ENCODE peak calls at places on chromosomes 2 and 18, in four cellular contexts. A, E, B and L are unnamed samples.

GRCh38 chr2:19810148-19810547 is 91.6 kb downstream of the TTC32 start:
- DNase-seq in A (no peak), E (no peak), B (no peak), L (no peak)

GRCh38 chr2:126543081-126543480 is 112.9 kb upstream of the GYPC start:
- DNase-seq in A (no peak), E (peak), B (no peak), L (no peak)

GRCh38 chr2:231200805-231201474 is 2.5 kb downstream of the ARMC9 start:
- DNase-seq in A (no peak), E (peak), B (no peak), L (no peak)

GRCh38 chr18:79690586-79691482 is 11.2 kb downstream of the CTDP1 start:
- DNase-seq in A (no peak), E (no peak), B (no peak), L (no peak)

GRCh38 chr2:9002637-9003365 is 683 bp downstream of the MBOAT2 start:
- DNase-seq in A (no peak), E (peak), B (no peak), L (no peak)

GRCh38 chr2:126385441-126385840 is 270.5 kb upstream of the GYPC start:
- DNase-seq in A (no peak), E (no peak), B (no peak), L (no peak)

GRCh38 chr2:67215214-67215613 is 181.9 kb upstream of the ETAA1 start:
- DNase-seq in A (peak), E (peak), B (peak), L (no peak)

GRCh38 chr2:30249354-30249753 is 18.0 kb downstream of the LBH start:
- DNase-seq in A (no peak), E (no peak), B (no peak), L (no peak)

GRCh38 chr2:238241970-238242369 is 2.1 kb upstream of the HES6 start:
- DNase-seq in A (no peak), E (no peak), B (no peak), L (no peak)

GRCh38 chr2:69166465-69166811 is 153.5 kb downstream of the ANTXR1 start:
- DNase-seq in A (no peak), E (no peak), B (no peak), L (no peak)

GRCh38 chr2:177783835-177784448 is 288.6 kb downstream of the PDE11A start:
- DNase-seq in A (no peak), E (no peak), B (no peak), L (no peak)

GRCh38 chr2:109715302-109715937 is 78.7 kb upstream of the RGPD5 start:
- DNase-seq in A (no peak), E (no peak), B (peak), L (no peak)

GRCh38 chr2:170235860-170236638 is 58.1 kb downstream of the MYO3B start:
- DNase-seq in A (no peak), E (peak), B (peak), L (peak)

GRCh38 chr2:72796766-72797165 is 29.1 kb downstream of the EXOC6B start:
- DNase-seq in A (no peak), E (no peak), B (no peak), L (no peak)

GRCh38 chr2:8976419-8976818 is 27.1 kb downstream of the MBOAT2 start:
- DNase-seq in A (no peak), E (peak), B (no peak), L (no peak)

GRCh38 chr2:26532301-26533250 is 54.7 kb upstream of the OTOF start:
- DNase-seq in A (no peak), E (no peak), B (no peak), L (no peak)

GRCh38 chr2:173574713-173575112 is 220.0 kb downstream of the CDCA7 start:
- DNase-seq in A (no peak), E (no peak), B (no peak), L (no peak)

GRCh38 chr2:32862269-32863055 is 84.3 kb upstream of the LTBP1 start:
- DNase-seq in A (no peak), E (no peak), B (no peak), L (no peak)

GRCh38 chr18:32920796-32921787 is 148.3 kb upstream of the KLHL14 start:
- DNase-seq in A (no peak), E (no peak), B (peak), L (no peak)

GRCh38 chr2:225270861-225271260 is 128.6 kb upstream of the NYAP2 start:
- DNase-seq in A (no peak), E (peak), B (no peak), L (peak)

GRCh38 chr2:170377469-170378207 is 199.7 kb downstream of the MYO3B start:
- DNase-seq in A (no peak), E (no peak), B (no peak), L (no peak)

GRCh38 chr2:169095631-169096105 is 26.3 kb downstream of the DHRS9 start:
- DNase-seq in A (no peak), E (peak), B (no peak), L (no peak)

GRCh38 chr18:46196627-46197243 is 92.5 kb downstream of the HAUS1 start:
- DNase-seq in A (no peak), E (no peak), B (no peak), L (no peak)

GRCh38 chr2:85867556-85868292 is 21.1 kb downstream of the ST3GAL5 start:
- DNase-seq in A (no peak), E (peak), B (no peak), L (no peak)

GRCh38 chr2:45214550-45214949 is 205.3 kb upstream of the SIX2 start:
- DNase-seq in A (no peak), E (no peak), B (no peak), L (no peak)

GRCh38 chr18:68841301-68841700 is 43.4 kb downstream of the CCDC102B start:
- DNase-seq in A (no peak), E (no peak), B (no peak), L (no peak)

GRCh38 chr2:166375205-166375735 is 474 bp downstream of the SCN9A start:
- DNase-seq in A (no peak), E (no peak), B (peak), L (no peak)

GRCh38 chr18:32156855-32157254 is 33.0 kb upstream of the MEP1B start:
- DNase-seq in A (no peak), E (no peak), B (no peak), L (no peak)

GRCh38 chr18:48629730-48630324 is 91.0 kb downstream of the CTIF start:
- DNase-seq in A (no peak), E (no peak), B (peak), L (no peak)

GRCh38 chr2:115484983-115485382 is 1042.5 kb downstream of the DPP10 start:
- DNase-seq in A (no peak), E (no peak), B (no peak), L (no peak)

GRCh38 chr18:23158884-23159820 is 23.9 kb downstream of the CABLES1 start:
- DNase-seq in A (no peak), E (no peak), B (no peak), L (no peak)

GRCh38 chr2:36371070-36371962 is 15.7 kb downstream of the CRIM1 start:
- DNase-seq in A (no peak), E (no peak), B (peak), L (no peak)

GRCh38 chr2:132403176-132403575 is 13.4 kb upstream of the GPR39 start:
- DNase-seq in A (no peak), E (no peak), B (no peak), L (no peak)

GRCh38 chr2:85958731-85959130 is 69.9 kb upstream of the ST3GAL5 start:
- DNase-seq in A (no peak), E (no peak), B (no peak), L (no peak)

GRCh38 chr2:96145028-96145939 is at the start of gene DUSP2:
- DNase-seq in A (no peak), E (no peak), B (no peak), L (peak)

GRCh38 chr2:96143848-96144480 is 1.3 kb downstream of the DUSP2 start:
- DNase-seq in A (no peak), E (no peak), B (no peak), L (no peak)

GRCh38 chr2:96142217-96143113 is 2.8 kb downstream of the DUSP2 start:
- DNase-seq in A (no peak), E (peak), B (peak), L (no peak)

GRCh38 chr2:96144481-96145027 is 686 bp downstream of the DUSP2 start:
- DNase-seq in A (no peak), E (no peak), B (no peak), L (no peak)

DNA sequence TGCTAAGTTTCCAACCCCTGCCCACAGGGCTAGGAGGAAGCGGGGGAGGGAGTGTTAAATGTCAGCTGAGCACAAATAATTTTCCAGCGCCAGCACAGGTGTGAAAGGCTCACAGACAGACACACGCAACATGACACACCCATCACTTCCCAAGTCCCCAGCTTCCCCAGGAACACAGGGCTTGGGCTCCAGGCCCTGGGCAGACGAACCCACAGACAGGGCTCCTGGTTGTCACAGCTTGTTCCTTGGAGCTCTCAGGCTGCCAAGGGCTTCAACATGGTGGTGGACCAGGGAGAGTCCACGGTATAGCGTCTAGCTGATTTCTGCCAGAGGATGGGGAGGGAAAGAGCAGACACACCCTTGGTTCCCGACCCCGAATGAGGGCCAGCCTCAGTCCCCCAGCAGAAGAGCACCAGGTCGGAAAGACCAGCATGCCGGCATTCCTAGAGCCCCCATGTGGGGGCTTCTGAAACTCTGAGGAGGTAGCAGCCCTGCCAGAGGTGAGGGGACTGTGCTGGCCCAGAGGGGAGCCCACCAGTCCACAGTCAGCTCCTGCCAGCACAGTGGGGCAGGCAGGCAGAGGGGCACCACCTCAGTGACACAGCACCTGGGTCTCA is 1.9 kb downstream of the DUSP2 start:
- DNase-seq in A (no peak), E (no peak), B (no peak), L (no peak)
- TF ChIP-seq POLR2AphosphoS5 in A (no peak), E (no peak), B (no peak), L (peak)

GRCh38 chr2:108267117-108267516 is 21.6 kb upstream of the SULT1C2 start:
- DNase-seq in A (no peak), E (no peak), B (no peak), L (no peak)
- TF ChIP-seq TAF1 in A (no peak), E (no peak), B (no peak), L (no peak)

GRCh38 chr18:54904521-54904920 is 54.7 kb downstream of the CCDC68 start:
- DNase-seq in A (no peak), E (no peak), B (no peak), L (no peak)
- TF ChIP-seq POLR2AphosphoS5 in A (no peak), E (no peak), B (no peak), L (no peak)

GRCh38 chr18:27750014-27750413 is 426.9 kb downstream of the CDH2 start:
- DNase-seq in A (peak), E (no peak), B (peak), L (no peak)
- TF ChIP-seq TAF1 in A (no peak), E (no peak), B (no peak), L (no peak)

GRCh38 chr2:232988444-232988843 is 24.6 kb downstream of the NGEF start:
- DNase-seq in A (peak), E (peak), B (peak), L (no peak)
- TF ChIP-seq POLR2AphosphoS5 in A (no peak), E (no peak), B (no peak), L (no peak)

GRCh38 chr2:216109962-216110614 is 940 bp downstream of the XRCC5 start:
- DNase-seq in A (no peak), E (no peak), B (peak), L (no peak)
- TF ChIP-seq TAF1 in A (no peak), E (no peak), B (no peak), L (no peak)

GRCh38 chr18:59056706-59057492 is 82.8 kb upstream of the SEC11C start:
- DNase-seq in A (peak), E (peak), B (peak), L (peak)

GRCh38 chr18:59055345-59056032 is 84.2 kb upstream of the SEC11C start:
- DNase-seq in A (no peak), E (no peak), B (no peak), L (no peak)

GRCh38 chr18:59052965-59053960 is 86.4 kb upstream of the SEC11C start:
- DNase-seq in A (no peak), E (no peak), B (no peak), L (no peak)

GRCh38 chr18:59057493-59057795 is 82.2 kb upstream of the SEC11C start:
- DNase-seq in A (no peak), E (no peak), B (no peak), L (no peak)

GRCh38 chr18:59054892-59055291 is 84.8 kb upstream of the SEC11C start:
- DNase-seq in A (no peak), E (no peak), B (no peak), L (no peak)
- TF ChIP-seq POLR2AphosphoS5 in A (no peak), E (no peak), B (no peak), L (no peak)